ENCODE peak calls at places on chromosomes 2 and 18, in nine cellular contexts. G is heart left ventricle, W is IMR-90, Q is suprapubic skin, X is breast epithelium, D is psoas muscle, Y is GM12878, K is mammary epithelial cell, S is SK-N-SH. C is an unnamed sample.

GRCh38 chr2:237615631-237616249 is 11.6 kb upstream of the LRRFIP1 start:
- DNase-seq in K (no peak), Y (no peak), W (no peak), D (no peak), G (no peak), S (no peak), Q (no peak), X (no peak), C (no peak)

GRCh38 chr18:13422541-13423147 is 204.1 kb downstream of the LDLRAD4 start:
- DNase-seq in K (no peak), D (no peak), X (no peak), Y (no peak), W (no peak), Q (peak; percentile 32), G (no peak), S (no peak), C (no peak)

GRCh38 chr2:8456149-8457091 is 225.4 kb upstream of the ID2 start:
- DNase-seq in S (no peak), X (no peak), W (no peak), K (no peak), Q (no peak), D (no peak), G (no peak), Y (no peak), C (peak; percentile 75)

GRCh38 chr2:25197336-25198208 is 29.2 kb upstream of the POMC start:
- DNase-seq in X (peak; percentile 29), K (no peak), G (no peak), Y (no peak), Q (peak; percentile 47), D (no peak), W (peak; percentile 28), S (no peak), C (no peak)

GRCh38 chr18:73691118-73691517 is 456.5 kb downstream of the FBXO15 start:
- DNase-seq in Y (no peak), Q (no peak), S (no peak), G (peak; percentile 33), X (no peak), D (no peak), K (no peak), W (peak; percentile 95), C (no peak)

GRCh38 chr2:127735537-127736399 is 34.5 kb downstream of the SFT2D3 start:
- DNase-seq in K (no peak), X (no peak), G (no peak), S (no peak), W (no peak), Q (no peak), Y (no peak), D (no peak), C (no peak)

GRCh38 chr18:25759111-25759510 is 331.3 kb downstream of the SS18 start:
- DNase-seq in D (no peak), K (no peak), Q (no peak), W (peak; percentile 58), Y (no peak), S (no peak), X (no peak), G (no peak), C (no peak)

GRCh38 chr2:62195421-62196277 is at the start of gene B3GNT2:
- DNase-seq in G (peak; percentile 85), W (peak; percentile 57), Q (peak; percentile 89), Y (no peak), S (peak; percentile 97), X (peak; percentile 65), K (peak; percentile 66), D (peak; percentile 84), C (peak; percentile 88)

GRCh38 chr2:42100696-42101585 is 53.1 kb downstream of the PKDCC start:
- DNase-seq in Q (no peak), D (peak; percentile 61), G (peak; percentile 72), S (no peak), Y (no peak), K (no peak), W (peak; percentile 69), X (peak; percentile 61), C (peak; percentile 66)

GRCh38 chr2:178234648-178235047 is 40.3 kb downstream of the OSBPL6 start:
- DNase-seq in S (no peak), G (no peak), D (no peak), W (peak; percentile 52), K (peak; percentile 83), Q (no peak), Y (no peak), X (no peak), C (no peak)

GRCh38 chr2:203532957-203533695 is 2.0 kb downstream of the RAPH1 start:
- DNase-seq in D (no peak), Q (no peak), K (peak; percentile 17), W (peak; percentile 36), S (peak; percentile 45), X (no peak), G (no peak), Y (no peak), C (no peak)

GRCh38 chr2:60717691-60718090 is 38.4 kb upstream of the PAPOLG start:
- DNase-seq in G (no peak), S (no peak), Q (no peak), W (no peak), D (no peak), X (peak; percentile 37), K (peak; percentile 91), Y (no peak), C (no peak)

GRCh38 chr2:136213836-136214235 is 95.9 kb upstream of the CXCR4 start:
- DNase-seq in W (no peak), K (no peak), Y (no peak), X (no peak), S (no peak), D (no peak), G (no peak), Q (no peak), C (no peak)

GRCh38 chr2:42799881-42800280 is 7.5 kb upstream of the HAAO start:
- DNase-seq in S (no peak), K (no peak), Y (no peak), Q (no peak), G (no peak), X (no peak), W (peak; percentile 54), D (no peak), C (no peak)

GRCh38 chr2:227473019-227473461 is 1.1 kb downstream of the AGFG1 start:
- DNase-seq in Y (no peak), K (no peak), X (no peak), G (no peak), S (no peak), W (peak; percentile 24), Q (no peak), D (no peak), C (no peak)

GRCh38 chr2:118061135-118061955 is 26.9 kb upstream of the INSIG2 start:
- DNase-seq in G (no peak), D (no peak), K (peak; percentile 72), X (no peak), Y (peak; percentile 57), S (peak; percentile 2), Q (no peak), W (peak; percentile 12), C (peak; percentile 8)
- TF ChIP-seq CTCF in G (peak; percentile 16), D (peak; percentile 27), K (peak; percentile 73), X (no peak), Y (peak; percentile 67), S (peak; percentile 51), Q (peak; percentile 9), W (peak; percentile 27), C (peak; percentile 19)

DNA sequence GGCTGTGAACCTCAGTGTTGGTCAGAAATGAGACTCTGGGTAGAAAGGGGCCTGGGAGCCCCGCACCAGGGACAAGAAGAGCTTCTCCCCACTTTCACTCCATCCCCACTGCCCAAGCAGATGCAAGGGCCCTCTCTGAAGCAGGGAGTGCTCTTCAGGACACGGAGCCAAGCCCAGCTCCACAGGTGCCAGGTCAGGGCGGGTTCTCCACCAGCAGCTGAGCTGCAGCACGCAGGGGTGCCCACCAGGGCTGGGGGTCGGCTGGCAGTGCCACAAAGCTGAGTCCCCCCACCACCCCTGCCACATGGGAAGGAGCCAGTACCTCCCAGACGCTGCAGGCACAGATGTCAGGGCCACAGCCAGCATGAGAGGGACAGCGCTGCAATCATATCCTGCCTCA is 106.2 kb downstream of the INHBB start:
- DNase-seq in G (no peak), X (no peak), K (no peak), D (no peak), Y (no peak), S (no peak), Q (peak; percentile 43), W (no peak), C (no peak)
- H3K36me3 ChIP-seq in G (no peaks in the 10 kb centered on the region), X (no peaks in the 10 kb centered on the region), K (no peaks in the 10 kb centered on the region), D (no peaks in the 10 kb centered on the region), Y (no peaks in the 10 kb centered on the region), S (no peaks in the 10 kb centered on the region), Q (no peaks in the 10 kb centered on the region), W (no peaks in the 10 kb centered on the region), C (no peaks in the 10 kb centered on the region)

GRCh38 chr2:218272531-218273212 is 2.4 kb downstream of the PNKD start:
- DNase-seq in D (peak; percentile 86), Y (peak; percentile 59), W (peak; percentile 84), Q (peak; percentile 95), S (peak; percentile 79), K (peak; percentile 94), X (peak; percentile 85), G (peak; percentile 91), C (peak; percentile 91)

GRCh38 chr2:218269900-218270720 is at the start of the genes AAMP and PNKD:
- DNase-seq in Y (peak; percentile 96), D (peak; percentile 100), W (peak; percentile 99), X (peak; percentile 100), G (peak; percentile 100), S (peak; percentile 99), K (peak; percentile 100), Q (peak; percentile 100), C (peak; percentile 100)

GRCh38 chr2:218271865-218272530 is 1.7 kb downstream of the PNKD start:
- DNase-seq in K (no peak), Q (no peak), X (no peak), W (no peak), Y (no peak), S (no peak), G (peak; percentile 24), D (no peak), C (no peak)

GRCh38 chr2:218271487-218271797 is 1.1 kb downstream of the PNKD start:
- DNase-seq in Y (no peak), D (no peak), S (no peak), K (peak; percentile 55), X (no peak), G (no peak), Q (no peak), W (no peak), C (no peak)

DNA sequence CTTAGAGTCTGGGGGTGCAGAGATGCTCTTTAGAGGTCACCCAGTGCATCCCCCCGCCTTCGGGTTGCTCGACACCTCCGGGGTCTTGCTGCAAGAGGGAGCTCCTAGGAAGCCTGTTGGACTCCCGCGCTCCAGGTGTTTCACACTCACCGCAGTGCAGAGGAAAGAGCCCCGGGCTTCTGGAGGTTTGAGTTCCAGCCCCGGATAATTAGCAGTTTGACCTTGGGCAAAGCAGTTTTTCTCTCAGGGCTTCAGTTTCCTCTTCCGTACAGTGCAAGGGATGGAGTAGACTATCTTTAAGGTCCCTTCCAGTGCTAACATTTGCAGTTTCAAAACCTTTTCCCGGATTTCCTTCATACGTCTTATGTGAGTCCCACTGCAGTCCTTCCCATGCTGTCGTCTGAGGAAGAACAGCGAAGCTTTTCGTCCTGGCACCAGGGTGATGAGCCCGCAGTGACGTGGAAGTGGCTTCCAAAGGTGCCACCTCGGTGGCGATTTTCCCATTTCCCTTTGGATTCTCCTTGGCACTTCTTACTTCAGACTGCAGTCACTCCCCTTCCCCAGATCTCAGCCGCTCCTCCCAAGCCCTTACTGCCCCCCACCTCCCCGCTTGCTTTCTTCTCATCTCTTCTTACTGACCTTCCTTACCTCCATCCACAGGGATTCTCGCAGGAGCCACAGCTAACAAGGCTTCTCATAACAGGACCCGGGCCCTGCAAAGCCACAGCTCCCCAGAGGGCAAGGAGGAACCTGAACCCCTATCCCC is 585 bp downstream of the PNKD start:
- DNase-seq in Y (no peak), S (no peak), G (peak; percentile 57), Q (no peak), X (no peak), D (no peak), W (no peak), K (no peak), C (no peak)
- H3K4me1 ChIP-seq in Y (peaks cover 18% of the 10 kb centered on the region), S (peaks cover 14% of the 10 kb centered on the region), G (peaks cover 49% of the 10 kb centered on the region), Q (peaks cover 56% of the 10 kb centered on the region), X (peaks cover 8% of the 10 kb centered on the region), D (peaks cover 40% of the 10 kb centered on the region), W (peaks cover 10% of the 10 kb centered on the region), K (peaks cover 17% of the 10 kb centered on the region), C (peaks cover 34% of the 10 kb centered on the region)

GRCh38 chr2:20916604-20917286 is 93.8 kb upstream of the LDAH start:
- DNase-seq in S (peak; percentile 50), W (peak; percentile 13), K (peak; percentile 13), D (no peak), X (no peak), Q (no peak), G (no peak), Y (no peak), C (no peak)
- TF ChIP-seq CTCF in S (peak; percentile 45), W (peak; percentile 28), K (peak; percentile 37), D (no peak), X (no peak), Q (no peak), G (no peak), Y (no peak), C (no peak)

C was measured in left lung.